ENCODE peak calls at places on chromosome 12, in four cellular contexts. One of them, this sample, is unnamed. For H3K36me3, the result is how much of the 10 kb centered on the place peaks cover.

GRCh38 chr12:72089678-72090077 is 151.0 kb downstream of the TPH2 start:
- DNase-seq in thyroid gland: no peak
- DNase-seq in IMR-90: no peak
- DNase-seq in H1: no peak
- DNase-seq in this sample: no peak

GRCh38 chr12:114400925-114401324 is 5.0 kb downstream of the TBX5 start:
- DNase-seq in thyroid gland: no peak
- DNase-seq in IMR-90: peak
- DNase-seq in H1: no peak
- DNase-seq in this sample: no peak

GRCh38 chr12:14843425-14843887 is at the start of gene ART4:
- DNase-seq in thyroid gland: peak
- DNase-seq in IMR-90: no peak
- DNase-seq in H1: no peak
- DNase-seq in this sample: no peak

GRCh38 chr12:56885316-56885715 is 48.9 kb downstream of the SDR9C7 start:
- DNase-seq in thyroid gland: no peak
- DNase-seq in IMR-90: no peak
- DNase-seq in H1: no peak
- DNase-seq in this sample: no peak

GRCh38 chr12:5200276-5201087 is 156.8 kb downstream of the KCNA5 start:
- DNase-seq in thyroid gland: peak
- DNase-seq in IMR-90: peak
- DNase-seq in H1: peak
- DNase-seq in this sample: no peak

GRCh38 chr12:66409195-66409871 is 107.0 kb downstream of the HELB start:
- DNase-seq in thyroid gland: no peak
- DNase-seq in IMR-90: peak
- DNase-seq in H1: peak
- DNase-seq in this sample: no peak

GRCh38 chr12:131830335-131831020 is 2.3 kb downstream of the MMP17 start:
- DNase-seq in thyroid gland: peak
- DNase-seq in IMR-90: peak
- DNase-seq in H1: no peak
- DNase-seq in this sample: no peak

GRCh38 chr12:132356686-132357622 is 27.6 kb upstream of the GALNT9 start:
- DNase-seq in thyroid gland: no peak
- DNase-seq in IMR-90: peak
- DNase-seq in H1: peak
- DNase-seq in this sample: no peak

GRCh38 chr12:106082216-106083175 is 56.3 kb downstream of the NUAK1 start:
- DNase-seq in thyroid gland: no peak
- DNase-seq in IMR-90: peak
- DNase-seq in H1: no peak
- DNase-seq in this sample: no peak

GRCh38 chr12:110555509-110556406 is 27.4 kb downstream of the PPTC7 start:
- DNase-seq in thyroid gland: no peak
- DNase-seq in IMR-90: peak
- DNase-seq in H1: no peak
- DNase-seq in this sample: no peak

GRCh38 chr12:51419473-51420228 is 5.0 kb upstream of the SLC4A8 start:
- DNase-seq in thyroid gland: no peak
- DNase-seq in IMR-90: no peak
- DNase-seq in H1: no peak
- DNase-seq in this sample: no peak

GRCh38 chr12:28218875-28219274 is 28.6 kb downstream of the CCDC91 start:
- DNase-seq in thyroid gland: no peak
- DNase-seq in IMR-90: no peak
- DNase-seq in H1: no peak
- DNase-seq in this sample: no peak

GRCh38 chr12:48882972-48883304 is 17.3 kb upstream of the RND1 start:
- DNase-seq in thyroid gland: no peak
- DNase-seq in IMR-90: no peak
- DNase-seq in H1: no peak
- DNase-seq in this sample: no peak

GRCh38 chr12:27095346-27095745 is 13.0 kb upstream of the C12orf71 start:
- DNase-seq in thyroid gland: no peak
- DNase-seq in IMR-90: no peak
- DNase-seq in H1: no peak
- DNase-seq in this sample: no peak

GRCh38 chr12:26338574-26339572 is 143.5 kb downstream of the SSPN start:
- DNase-seq in thyroid gland: no peak
- DNase-seq in IMR-90: peak
- DNase-seq in H1: no peak
- DNase-seq in this sample: no peak

GRCh38 chr12:43291516-43291915 is 260.5 kb downstream of the ADAMTS20 start:
- DNase-seq in thyroid gland: no peak
- DNase-seq in IMR-90: peak
- DNase-seq in H1: no peak
- DNase-seq in this sample: no peak

GRCh38 chr12:97595936-97596335 is 133.3 kb downstream of the RMST start:
- DNase-seq in thyroid gland: no peak
- DNase-seq in IMR-90: no peak
- DNase-seq in H1: no peak
- DNase-seq in this sample: no peak

GRCh38 chr12:123131879-123132402 is 18.9 kb downstream of the PITPNM2 start:
- DNase-seq in thyroid gland: peak
- DNase-seq in IMR-90: no peak
- DNase-seq in H1: no peak
- DNase-seq in this sample: no peak

GRCh38 chr12:94080684-94081009 is 67.7 kb upstream of the PLXNC1 start:
- DNase-seq in thyroid gland: no peak
- DNase-seq in IMR-90: no peak
- DNase-seq in H1: no peak
- DNase-seq in this sample: no peak

GRCh38 chr12:55849616-55850015 is 6.9 kb upstream of the MMP19 start:
- DNase-seq in thyroid gland: no peak
- DNase-seq in IMR-90: no peak
- DNase-seq in H1: no peak
- DNase-seq in this sample: no peak

GRCh38 chr12:29241821-29242591 is 92.9 kb downstream of the FAR2 start:
- DNase-seq in thyroid gland: no peak
- DNase-seq in IMR-90: peak
- DNase-seq in H1: no peak
- DNase-seq in this sample: no peak

GRCh38 chr12:93972411-93973208 is 175.8 kb upstream of the PLXNC1 start:
- DNase-seq in thyroid gland: no peak
- DNase-seq in IMR-90: peak
- DNase-seq in H1: no peak
- DNase-seq in this sample: no peak

GRCh38 chr12:115023898-115024297 is 339.9 kb upstream of the TBX3 start:
- DNase-seq in thyroid gland: no peak
- DNase-seq in IMR-90: no peak
- DNase-seq in H1: no peak
- DNase-seq in this sample: no peak

GRCh38 chr12:92784795-92785562 is 82.2 kb downstream of the PLEKHG7 start:
- DNase-seq in thyroid gland: no peak
- DNase-seq in IMR-90: peak
- DNase-seq in H1: peak
- DNase-seq in this sample: no peak

GRCh38 chr12:30996255-30996654 is 69.7 kb downstream of the TSPAN11 start:
- DNase-seq in thyroid gland: no peak
- DNase-seq in IMR-90: peak
- DNase-seq in H1: no peak
- DNase-seq in this sample: no peak

GRCh38 chr12:66087365-66087943 is 43.1 kb downstream of the LLPH start:
- DNase-seq in thyroid gland: peak
- DNase-seq in IMR-90: peak
- DNase-seq in H1: peak
- DNase-seq in this sample: no peak

GRCh38 chr12:1932264-1932777 is 13.9 kb upstream of the CACNA2D4 start:
- DNase-seq in thyroid gland: peak
- DNase-seq in IMR-90: no peak
- DNase-seq in H1: no peak
- DNase-seq in this sample: no peak

GRCh38 chr12:26632746-26633145 is 200.2 kb downstream of the ITPR2 start:
- DNase-seq in thyroid gland: no peak
- DNase-seq in IMR-90: no peak
- DNase-seq in H1: no peak
- DNase-seq in this sample: no peak

GRCh38 chr12:94769040-94769420 is 118.7 kb upstream of the TMCC3 start:
- DNase-seq in thyroid gland: no peak
- DNase-seq in IMR-90: no peak
- DNase-seq in H1: no peak
- DNase-seq in this sample: no peak

GRCh38 chr12:12612403-12612802 is 727 bp downstream of the CREBL2 start:
- DNase-seq in thyroid gland: no peak
- DNase-seq in IMR-90: peak
- DNase-seq in H1: no peak
- DNase-seq in this sample: no peak
- H3K27ac ChIP-seq in thyroid gland: peak
- H3K27ac ChIP-seq in IMR-90: peak
- H3K27ac ChIP-seq in H1: no peak
- H3K27ac ChIP-seq in this sample: peak

DNA sequence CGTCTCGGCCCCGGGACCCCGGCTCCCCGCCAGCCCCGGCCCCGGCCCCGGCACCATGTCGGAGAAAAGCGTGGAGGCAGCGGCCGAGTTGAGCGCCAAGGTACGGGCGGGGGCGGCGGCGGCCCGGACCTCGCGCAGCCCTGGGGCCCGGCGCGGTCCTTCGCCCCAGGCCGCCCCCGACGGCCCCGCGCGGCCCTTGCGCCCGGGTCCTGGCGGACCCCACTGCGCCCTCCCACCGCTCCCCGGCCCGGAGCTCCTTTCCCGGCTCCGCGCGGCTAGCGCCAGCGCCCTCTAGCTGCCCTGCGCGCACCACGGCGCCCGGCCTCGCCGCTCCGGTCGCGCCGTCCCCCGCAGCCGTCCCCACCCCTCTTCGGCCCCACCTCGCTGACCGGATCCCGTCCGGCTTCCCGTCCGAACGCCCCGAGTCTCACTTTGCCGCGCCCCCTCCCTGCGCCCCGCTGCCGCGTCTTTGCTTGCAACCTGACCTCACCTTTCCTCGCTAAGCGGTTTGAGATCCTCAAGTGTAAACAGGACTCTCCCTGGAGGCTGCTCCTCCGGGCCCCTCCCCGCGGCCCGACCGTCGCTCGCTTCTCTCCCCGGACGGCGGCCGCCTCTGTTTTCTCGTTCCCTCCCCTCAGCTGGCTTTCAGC is 613 bp downstream of the PTMS start:
- DNase-seq in thyroid gland: peak
- DNase-seq in IMR-90: peak
- DNase-seq in H1: no peak
- DNase-seq in this sample: no peak
- TF ChIP-seq POLR2A in thyroid gland: peak
- TF ChIP-seq POLR2A in IMR-90: no peak
- TF ChIP-seq POLR2A in H1: no peak
- TF ChIP-seq POLR2A in this sample: no peak

GRCh38 chr12:86543716-86544115 is 287.5 kb upstream of the MGAT4C start:
- DNase-seq in thyroid gland: no peak
- DNase-seq in IMR-90: no peak
- DNase-seq in H1: no peak
- DNase-seq in this sample: no peak
- H3K36me3 ChIP-seq in thyroid gland: under half
- H3K36me3 ChIP-seq in IMR-90: under half
- H3K36me3 ChIP-seq in H1: under half
- H3K36me3 ChIP-seq in this sample: under half

GRCh38 chr12:89356069-89356665 is 3.9 kb upstream of the DUSP6 start:
- DNase-seq in thyroid gland: no peak
- DNase-seq in IMR-90: no peak
- DNase-seq in H1: no peak
- DNase-seq in this sample: no peak

GRCh38 chr12:89357297-89357730 is 5.0 kb upstream of the DUSP6 start:
- DNase-seq in thyroid gland: no peak
- DNase-seq in IMR-90: no peak
- DNase-seq in H1: no peak
- DNase-seq in this sample: no peak

GRCh38 chr12:89354630-89354931 is 2.3 kb upstream of the DUSP6 start:
- DNase-seq in thyroid gland: no peak
- DNase-seq in IMR-90: peak
- DNase-seq in H1: no peak
- DNase-seq in this sample: no peak

GRCh38 chr12:89353823-89354629 is 1.7 kb upstream of the DUSP6 start:
- DNase-seq in thyroid gland: peak
- DNase-seq in IMR-90: peak
- DNase-seq in H1: peak
- DNase-seq in this sample: peak

GRCh38 chr12:89355243-89356068 is 3.2 kb upstream of the DUSP6 start:
- DNase-seq in thyroid gland: no peak
- DNase-seq in IMR-90: no peak
- DNase-seq in H1: no peak
- DNase-seq in this sample: no peak
- H3K27ac ChIP-seq in thyroid gland: peak
- H3K27ac ChIP-seq in IMR-90: peak
- H3K27ac ChIP-seq in H1: no peak
- H3K27ac ChIP-seq in this sample: peak

DNA sequence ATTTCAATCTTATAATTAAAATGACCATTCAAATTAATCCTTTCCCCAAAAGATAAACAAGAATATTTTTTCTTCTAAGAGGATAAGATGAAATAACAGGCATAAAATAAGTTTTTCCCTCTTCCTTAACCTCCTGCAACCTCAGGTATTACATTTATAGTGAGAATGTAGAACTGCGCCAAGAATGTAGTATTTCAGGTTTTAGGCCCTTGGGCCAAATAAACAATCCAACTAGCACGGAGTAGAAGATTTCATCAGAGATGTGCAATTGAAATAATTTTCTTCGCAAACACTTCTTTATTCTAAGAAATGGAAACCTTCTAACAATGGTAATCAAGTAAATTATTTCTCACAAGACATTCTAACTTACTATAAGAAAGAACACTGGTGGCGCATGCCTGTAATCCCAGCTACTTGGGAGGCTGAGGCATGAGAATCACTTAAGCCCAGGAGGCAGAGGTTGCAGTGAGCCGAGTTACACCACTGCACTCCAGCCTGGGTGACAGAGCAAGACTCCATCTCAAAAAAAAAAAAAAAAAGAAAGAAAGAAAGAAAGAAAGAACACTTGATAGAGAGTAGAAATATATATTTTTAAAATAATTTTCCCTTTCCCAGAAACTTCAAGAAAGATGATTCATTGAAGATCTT is 100.8 kb downstream of the TAOK3 start:
- DNase-seq in thyroid gland: peak
- DNase-seq in IMR-90: no peak
- DNase-seq in H1: no peak
- DNase-seq in this sample: no peak
- TF ChIP-seq POLR2A in thyroid gland: no peak
- TF ChIP-seq POLR2A in IMR-90: no peak
- TF ChIP-seq POLR2A in H1: no peak
- TF ChIP-seq POLR2A in this sample: no peak

GRCh38 chr12:50132505-50133135 is 20.6 kb downstream of the COX14 start:
- DNase-seq in thyroid gland: no peak
- DNase-seq in IMR-90: peak
- DNase-seq in H1: no peak
- DNase-seq in this sample: no peak
- H3K36me3 ChIP-seq in thyroid gland: under half
- H3K36me3 ChIP-seq in IMR-90: under half
- H3K36me3 ChIP-seq in H1: under half
- H3K36me3 ChIP-seq in this sample: half or more

DNA sequence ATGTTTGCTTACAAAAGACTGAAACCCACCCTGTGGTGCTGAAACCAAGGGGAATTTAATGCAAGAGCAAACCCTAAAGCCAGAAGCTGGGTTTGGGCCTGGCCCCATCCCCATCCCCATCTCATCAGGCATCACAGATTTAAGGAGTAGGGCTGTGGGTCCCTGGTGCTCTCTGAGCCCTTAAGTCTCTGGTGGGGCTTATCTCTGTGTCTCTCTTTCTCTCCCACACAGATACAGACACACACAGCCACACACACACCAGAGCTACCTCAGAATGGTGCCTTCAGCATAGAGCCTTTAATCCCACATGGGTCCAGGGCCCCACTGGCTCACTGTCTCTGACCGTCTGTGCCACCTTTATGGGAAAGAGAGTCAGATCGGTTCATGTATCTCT is 237.0 kb downstream of the SLC41A2 start:
- DNase-seq in thyroid gland: no peak
- DNase-seq in IMR-90: no peak
- DNase-seq in H1: no peak
- DNase-seq in this sample: no peak
- H3K27ac ChIP-seq in thyroid gland: peak
- H3K27ac ChIP-seq in IMR-90: no peak
- H3K27ac ChIP-seq in H1: peak
- H3K27ac ChIP-seq in this sample: peak